ENCODE peak calls at places on chromosomes 12 and 14, in five cellular contexts. One of them, this sample, is unnamed. For H3K27me3, the result is how much of the 10 kb centered on the place peaks cover.

GRCh38 chr14:22158560-22158959 is 430.5 kb downstream of the DAD1 start:
- DNase-seq in endodermal cell: no peak
- DNase-seq in endothelial cell of umbilical vein: no peak
- DNase-seq in uterus: no peak
- DNase-seq in IMR-90: no peak
- DNase-seq in this sample: no peak

GRCh38 chr12:85866929-85867776 is 6.9 kb upstream of the NTS start:
- DNase-seq in endodermal cell: peak
- DNase-seq in endothelial cell of umbilical vein: peak
- DNase-seq in uterus: peak
- DNase-seq in IMR-90: peak
- DNase-seq in this sample: peak

GRCh38 chr14:36519431-36520321 is at the start of gene NKX2-1:
- DNase-seq in endodermal cell: peak
- DNase-seq in endothelial cell of umbilical vein: no peak
- DNase-seq in uterus: no peak
- DNase-seq in IMR-90: no peak
- DNase-seq in this sample: no peak

GRCh38 chr12:113463746-113464743 is 7.6 kb downstream of the LHX5 start:
- DNase-seq in endodermal cell: peak
- DNase-seq in endothelial cell of umbilical vein: no peak
- DNase-seq in uterus: no peak
- DNase-seq in IMR-90: no peak
- DNase-seq in this sample: no peak

GRCh38 chr14:90753456-90754005 is 62.7 kb downstream of the TTC7B start:
- DNase-seq in endodermal cell: no peak
- DNase-seq in endothelial cell of umbilical vein: no peak
- DNase-seq in uterus: no peak
- DNase-seq in IMR-90: no peak
- DNase-seq in this sample: no peak

GRCh38 chr14:95290769-95291440 is 28.8 kb downstream of the CLMN start:
- DNase-seq in endodermal cell: peak
- DNase-seq in endothelial cell of umbilical vein: peak
- DNase-seq in uterus: peak
- DNase-seq in IMR-90: no peak
- DNase-seq in this sample: no peak

GRCh38 chr12:12191008-12191407 is 75.8 kb downstream of the LRP6 start:
- DNase-seq in endodermal cell: no peak
- DNase-seq in endothelial cell of umbilical vein: peak
- DNase-seq in uterus: no peak
- DNase-seq in IMR-90: no peak
- DNase-seq in this sample: no peak

GRCh38 chr14:52879958-52880357 is 70.9 kb downstream of the FERMT2 start:
- DNase-seq in endodermal cell: no peak
- DNase-seq in endothelial cell of umbilical vein: no peak
- DNase-seq in uterus: no peak
- DNase-seq in IMR-90: peak
- DNase-seq in this sample: peak

GRCh38 chr14:94377866-94378470 is 10.4 kb downstream of the SERPINA1 start:
- DNase-seq in endodermal cell: peak
- DNase-seq in endothelial cell of umbilical vein: no peak
- DNase-seq in uterus: no peak
- DNase-seq in IMR-90: no peak
- DNase-seq in this sample: no peak

GRCh38 chr12:16913832-16914490 is 308.0 kb upstream of the LMO3 start:
- DNase-seq in endodermal cell: no peak
- DNase-seq in endothelial cell of umbilical vein: no peak
- DNase-seq in uterus: no peak
- DNase-seq in IMR-90: no peak
- DNase-seq in this sample: no peak

GRCh38 chr12:27998170-27999110 is 25.9 kb upstream of the PTHLH start:
- DNase-seq in endodermal cell: no peak
- DNase-seq in endothelial cell of umbilical vein: no peak
- DNase-seq in uterus: no peak
- DNase-seq in IMR-90: no peak
- DNase-seq in this sample: no peak

GRCh38 chr12:46364300-46364696 is 8.3 kb downstream of the SLC38A2 start:
- DNase-seq in endodermal cell: no peak
- DNase-seq in endothelial cell of umbilical vein: no peak
- DNase-seq in uterus: no peak
- DNase-seq in IMR-90: no peak
- DNase-seq in this sample: no peak

GRCh38 chr14:37122919-37123639 is 49.3 kb downstream of the SLC25A21 start:
- DNase-seq in endodermal cell: no peak
- DNase-seq in endothelial cell of umbilical vein: no peak
- DNase-seq in uterus: no peak
- DNase-seq in IMR-90: no peak
- DNase-seq in this sample: no peak

GRCh38 chr12:23906329-23906728 is 43.1 kb downstream of the SOX5 start:
- DNase-seq in endodermal cell: peak
- DNase-seq in endothelial cell of umbilical vein: no peak
- DNase-seq in uterus: no peak
- DNase-seq in IMR-90: peak
- DNase-seq in this sample: peak

GRCh38 chr14:36773136-36773540 is 111.5 kb downstream of the PAX9 start:
- DNase-seq in endodermal cell: peak
- DNase-seq in endothelial cell of umbilical vein: no peak
- DNase-seq in uterus: no peak
- DNase-seq in IMR-90: peak
- DNase-seq in this sample: peak

GRCh38 chr14:105632010-105632409 is 105.6 kb downstream of the TMEM121 start:
- DNase-seq in endodermal cell: no peak
- DNase-seq in endothelial cell of umbilical vein: no peak
- DNase-seq in uterus: no peak
- DNase-seq in IMR-90: no peak
- DNase-seq in this sample: no peak

GRCh38 chr12:10501031-10501430 is 4.7 kb upstream of the EIF2S3B start:
- DNase-seq in endodermal cell: no peak
- DNase-seq in endothelial cell of umbilical vein: peak
- DNase-seq in uterus: no peak
- DNase-seq in IMR-90: no peak
- DNase-seq in this sample: no peak

GRCh38 chr14:99537399-99537798 is 56.2 kb downstream of the CCNK start:
- DNase-seq in endodermal cell: peak
- DNase-seq in endothelial cell of umbilical vein: peak
- DNase-seq in uterus: peak
- DNase-seq in IMR-90: peak
- DNase-seq in this sample: peak

GRCh38 chr12:11863478-11863906 is 207.2 kb upstream of the BCL2L14 start:
- DNase-seq in endodermal cell: peak
- DNase-seq in endothelial cell of umbilical vein: peak
- DNase-seq in uterus: peak
- DNase-seq in IMR-90: no peak
- DNase-seq in this sample: no peak

GRCh38 chr12:61956545-61956944 is 303.7 kb upstream of the USP15 start:
- DNase-seq in endodermal cell: no peak
- DNase-seq in endothelial cell of umbilical vein: no peak
- DNase-seq in uterus: no peak
- DNase-seq in IMR-90: no peak
- DNase-seq in this sample: no peak

GRCh38 chr14:96104469-96105057 is 65.4 kb downstream of the C14orf132 start:
- DNase-seq in endodermal cell: peak
- DNase-seq in endothelial cell of umbilical vein: peak
- DNase-seq in uterus: peak
- DNase-seq in IMR-90: peak
- DNase-seq in this sample: peak

GRCh38 chr14:55599250-55599879 is 19.4 kb downstream of the KTN1 start:
- DNase-seq in endodermal cell: no peak
- DNase-seq in endothelial cell of umbilical vein: no peak
- DNase-seq in uterus: peak
- DNase-seq in IMR-90: no peak
- DNase-seq in this sample: no peak

GRCh38 chr12:53224268-53224896 is 7.6 kb downstream of the RARG start:
- DNase-seq in endodermal cell: peak
- DNase-seq in endothelial cell of umbilical vein: no peak
- DNase-seq in uterus: no peak
- DNase-seq in IMR-90: no peak
- DNase-seq in this sample: no peak

GRCh38 chr14:23114669-23115491 is 4.2 kb downstream of the CEBPE start:
- DNase-seq in endodermal cell: peak
- DNase-seq in endothelial cell of umbilical vein: peak
- DNase-seq in uterus: no peak
- DNase-seq in IMR-90: peak
- DNase-seq in this sample: peak

GRCh38 chr12:79555006-79555925 is 135.5 kb downstream of the PAWR start:
- DNase-seq in endodermal cell: no peak
- DNase-seq in endothelial cell of umbilical vein: peak
- DNase-seq in uterus: no peak
- DNase-seq in IMR-90: peak
- DNase-seq in this sample: peak

GRCh38 chr14:104981699-104982541 is 3.7 kb upstream of the CLBA1 start:
- DNase-seq in endodermal cell: no peak
- DNase-seq in endothelial cell of umbilical vein: no peak
- DNase-seq in uterus: no peak
- DNase-seq in IMR-90: no peak
- DNase-seq in this sample: no peak

GRCh38 chr12:31117203-31118011 is 43.7 kb downstream of the DDX11 start:
- DNase-seq in endodermal cell: peak
- DNase-seq in endothelial cell of umbilical vein: peak
- DNase-seq in uterus: peak
- DNase-seq in IMR-90: peak
- DNase-seq in this sample: no peak

DNA sequence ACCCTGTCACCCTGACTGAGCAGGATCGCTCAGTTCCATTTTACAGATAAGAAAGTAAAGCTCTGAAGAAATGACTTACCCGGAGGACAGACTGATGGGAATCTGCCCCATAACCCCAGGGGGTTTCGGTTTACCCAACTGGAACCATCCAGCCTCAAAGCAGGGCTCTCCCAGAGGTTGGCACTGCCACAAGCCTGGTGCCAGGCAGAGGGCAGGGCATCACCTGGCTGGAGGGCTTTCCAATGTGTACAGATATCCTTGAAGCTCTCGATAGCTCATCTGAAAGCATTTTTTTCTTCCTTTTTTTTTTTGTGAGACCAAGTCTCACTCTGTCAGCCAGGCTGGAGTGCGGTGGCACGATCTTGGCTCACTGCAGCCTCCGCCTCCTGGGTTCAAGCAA is 33.2 kb downstream of the STON2 start:
- DNase-seq in endodermal cell: no peak
- DNase-seq in endothelial cell of umbilical vein: no peak
- DNase-seq in uterus: no peak
- DNase-seq in IMR-90: no peak
- DNase-seq in this sample: no peak
- H3K4me3 ChIP-seq in endodermal cell: no peak
- H3K4me3 ChIP-seq in endothelial cell of umbilical vein: no peak
- H3K4me3 ChIP-seq in uterus: no peak
- H3K4me3 ChIP-seq in IMR-90: no peak
- H3K4me3 ChIP-seq in this sample: no peak

GRCh38 chr14:101063121-101063520 is 159.6 kb upstream of the RTL1 start:
- DNase-seq in endodermal cell: no peak
- DNase-seq in endothelial cell of umbilical vein: no peak
- DNase-seq in uterus: no peak
- DNase-seq in IMR-90: no peak
- DNase-seq in this sample: no peak

GRCh38 chr14:101065696-101066694 is 162.5 kb upstream of the RTL1 start:
- DNase-seq in endodermal cell: peak
- DNase-seq in endothelial cell of umbilical vein: no peak
- DNase-seq in uterus: peak
- DNase-seq in IMR-90: no peak
- DNase-seq in this sample: no peak

GRCh38 chr14:101064121-101064661 is 160.7 kb upstream of the RTL1 start:
- DNase-seq in endodermal cell: peak
- DNase-seq in endothelial cell of umbilical vein: no peak
- DNase-seq in uterus: no peak
- DNase-seq in IMR-90: no peak
- DNase-seq in this sample: no peak

GRCh38 chr14:101065246-101065645 is 161.7 kb upstream of the RTL1 start:
- DNase-seq in endodermal cell: no peak
- DNase-seq in endothelial cell of umbilical vein: no peak
- DNase-seq in uterus: peak
- DNase-seq in IMR-90: no peak
- DNase-seq in this sample: no peak

GRCh38 chr14:101064718-101065117 is 161.2 kb upstream of the RTL1 start:
- DNase-seq in endodermal cell: no peak
- DNase-seq in endothelial cell of umbilical vein: no peak
- DNase-seq in uterus: no peak
- DNase-seq in IMR-90: no peak
- DNase-seq in this sample: no peak
- H3K27me3 ChIP-seq in endodermal cell: under half
- H3K27me3 ChIP-seq in endothelial cell of umbilical vein: under half
- H3K27me3 ChIP-seq in uterus: under half
- H3K27me3 ChIP-seq in IMR-90: under half
- H3K27me3 ChIP-seq in this sample: under half

DNA sequence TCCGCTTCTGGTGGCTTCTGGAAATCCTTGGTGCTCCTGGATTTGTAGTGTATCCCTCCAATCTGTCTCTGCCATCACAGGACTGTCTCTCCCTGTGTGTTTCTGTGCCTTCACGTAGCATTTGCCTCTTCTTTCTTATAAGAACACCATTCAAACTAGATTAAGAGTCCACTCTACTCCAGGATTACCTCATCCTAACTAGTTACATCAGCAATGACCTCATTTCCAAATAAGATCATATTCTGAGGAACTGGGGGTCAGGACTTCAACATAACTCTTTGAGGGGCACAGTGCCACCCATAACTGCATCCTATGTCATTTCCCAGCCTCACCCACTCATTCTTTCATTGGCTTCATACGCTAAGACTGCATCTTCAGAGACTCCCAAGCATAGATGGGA is 106.2 kb downstream of the NT5DC3 start:
- DNase-seq in endodermal cell: no peak
- DNase-seq in endothelial cell of umbilical vein: no peak
- DNase-seq in uterus: no peak
- DNase-seq in IMR-90: no peak
- DNase-seq in this sample: no peak
- H3K4me3 ChIP-seq in endodermal cell: no peak
- H3K4me3 ChIP-seq in endothelial cell of umbilical vein: no peak
- H3K4me3 ChIP-seq in uterus: no peak
- H3K4me3 ChIP-seq in IMR-90: no peak
- H3K4me3 ChIP-seq in this sample: no peak

GRCh38 chr14:70189678-70190077 is 927 bp upstream of the SLC8A3 start:
- DNase-seq in endodermal cell: peak
- DNase-seq in endothelial cell of umbilical vein: no peak
- DNase-seq in uterus: no peak
- DNase-seq in IMR-90: no peak
- DNase-seq in this sample: no peak

GRCh38 chr14:70190156-70190555 is 1.4 kb upstream of the SLC8A3 start:
- DNase-seq in endodermal cell: no peak
- DNase-seq in endothelial cell of umbilical vein: no peak
- DNase-seq in uterus: no peak
- DNase-seq in IMR-90: no peak
- DNase-seq in this sample: no peak

GRCh38 chr14:70186826-70187483 is 1.8 kb downstream of the SLC8A3 start:
- DNase-seq in endodermal cell: peak
- DNase-seq in endothelial cell of umbilical vein: peak
- DNase-seq in uterus: no peak
- DNase-seq in IMR-90: no peak
- DNase-seq in this sample: no peak

GRCh38 chr14:70188608-70189540 is at the start of gene SLC8A3:
- DNase-seq in endodermal cell: peak
- DNase-seq in endothelial cell of umbilical vein: peak
- DNase-seq in uterus: no peak
- DNase-seq in IMR-90: peak
- DNase-seq in this sample: peak

DNA sequence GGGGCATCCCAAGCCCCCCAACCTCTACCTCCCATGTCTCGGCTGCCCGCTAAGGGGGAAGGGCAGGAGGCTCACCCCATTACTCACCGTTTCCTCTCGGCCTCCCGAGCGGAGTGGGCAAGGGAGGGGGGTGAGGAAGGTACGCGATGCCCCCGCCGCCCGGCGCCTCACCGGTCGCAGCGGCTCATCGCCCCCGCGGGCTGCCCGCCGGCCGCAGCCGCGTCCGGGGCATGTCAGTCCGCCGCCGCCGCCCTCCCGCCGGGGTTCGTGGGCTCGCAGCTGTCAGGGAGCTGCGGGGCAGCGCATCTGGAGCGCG is 501 bp downstream of the SLC8A3 start:
- DNase-seq in endodermal cell: no peak
- DNase-seq in endothelial cell of umbilical vein: peak
- DNase-seq in uterus: no peak
- DNase-seq in IMR-90: no peak
- DNase-seq in this sample: no peak
- H3K27me3 ChIP-seq in endodermal cell: half or more
- H3K27me3 ChIP-seq in endothelial cell of umbilical vein: under half
- H3K27me3 ChIP-seq in uterus: under half
- H3K27me3 ChIP-seq in IMR-90: under half
- H3K27me3 ChIP-seq in this sample: under half

This sample was measured in brain microvascular endothelial cell.